ENCODE peak calls at places on chromosome 1, in five cellular contexts. One of them, this sample, is unnamed.

GRCh38 chr1:83897516-83897915 is 101.4 kb downstream of the TTLL7 start:
- DNase-seq in heart left ventricle: no peak
- DNase-seq in GM03348: no peak
- DNase-seq in colonic mucosa: no peak
- DNase-seq in NCI-H1105 treated with DMSO at 0.1 percent for 48 hours: no peak
- DNase-seq in this sample: no peak

GRCh38 chr1:54623216-54624007 is at the start of gene FAM151A:
- DNase-seq in heart left ventricle: peak
- DNase-seq in GM03348: no peak
- DNase-seq in colonic mucosa: no peak
- DNase-seq in NCI-H1105 treated with DMSO at 0.1 percent for 48 hours: no peak
- DNase-seq in this sample: no peak

GRCh38 chr1:158126425-158126824 is 54.3 kb upstream of the CD1D start:
- DNase-seq in heart left ventricle: no peak
- DNase-seq in GM03348: no peak
- DNase-seq in colonic mucosa: no peak
- DNase-seq in NCI-H1105 treated with DMSO at 0.1 percent for 48 hours: no peak
- DNase-seq in this sample: no peak

GRCh38 chr1:52970149-52970548 is 43.1 kb downstream of the SCP2 start:
- DNase-seq in heart left ventricle: no peak
- DNase-seq in GM03348: no peak
- DNase-seq in colonic mucosa: no peak
- DNase-seq in NCI-H1105 treated with DMSO at 0.1 percent for 48 hours: peak
- DNase-seq in this sample: no peak

GRCh38 chr1:154819628-154820590 is 50.2 kb downstream of the KCNN3 start:
- DNase-seq in heart left ventricle: no peak
- DNase-seq in GM03348: no peak
- DNase-seq in colonic mucosa: no peak
- DNase-seq in NCI-H1105 treated with DMSO at 0.1 percent for 48 hours: peak
- DNase-seq in this sample: peak

GRCh38 chr1:96364576-96364975 is 357.0 kb upstream of the PTBP2 start:
- DNase-seq in heart left ventricle: no peak
- DNase-seq in GM03348: peak
- DNase-seq in colonic mucosa: no peak
- DNase-seq in NCI-H1105 treated with DMSO at 0.1 percent for 48 hours: no peak
- DNase-seq in this sample: no peak

GRCh38 chr1:176051902-176052518 is 155.1 kb downstream of the COP1 start:
- DNase-seq in heart left ventricle: no peak
- DNase-seq in GM03348: no peak
- DNase-seq in colonic mucosa: no peak
- DNase-seq in NCI-H1105 treated with DMSO at 0.1 percent for 48 hours: no peak
- DNase-seq in this sample: no peak

GRCh38 chr1:178055779-178056471 is 38.0 kb upstream of the RASAL2 start:
- DNase-seq in heart left ventricle: peak
- DNase-seq in GM03348: no peak
- DNase-seq in colonic mucosa: peak
- DNase-seq in NCI-H1105 treated with DMSO at 0.1 percent for 48 hours: no peak
- DNase-seq in this sample: peak

GRCh38 chr1:110068646-110069301 is 1.7 kb downstream of the ALX3 start:
- DNase-seq in heart left ventricle: no peak
- DNase-seq in GM03348: no peak
- DNase-seq in colonic mucosa: no peak
- DNase-seq in NCI-H1105 treated with DMSO at 0.1 percent for 48 hours: no peak
- DNase-seq in this sample: no peak

GRCh38 chr1:177960939-177961622 is 8.8 kb downstream of the SEC16B start:
- DNase-seq in heart left ventricle: no peak
- DNase-seq in GM03348: no peak
- DNase-seq in colonic mucosa: no peak
- DNase-seq in NCI-H1105 treated with DMSO at 0.1 percent for 48 hours: no peak
- DNase-seq in this sample: no peak

GRCh38 chr1:32474954-32475353 is 10.1 kb downstream of the ZBTB8B start:
- DNase-seq in heart left ventricle: no peak
- DNase-seq in GM03348: no peak
- DNase-seq in colonic mucosa: no peak
- DNase-seq in NCI-H1105 treated with DMSO at 0.1 percent for 48 hours: peak
- DNase-seq in this sample: no peak

GRCh38 chr1:1197551-1198422 is 8.6 kb downstream of the TNFRSF18 start:
- DNase-seq in heart left ventricle: peak
- DNase-seq in GM03348: no peak
- DNase-seq in colonic mucosa: no peak
- DNase-seq in NCI-H1105 treated with DMSO at 0.1 percent for 48 hours: no peak
- DNase-seq in this sample: no peak

GRCh38 chr1:84603941-84604830 is 29.9 kb upstream of the CTBS start:
- DNase-seq in heart left ventricle: no peak
- DNase-seq in GM03348: peak
- DNase-seq in colonic mucosa: no peak
- DNase-seq in NCI-H1105 treated with DMSO at 0.1 percent for 48 hours: no peak
- DNase-seq in this sample: no peak

GRCh38 chr1:218304281-218305039 is 19.4 kb downstream of the RRP15 start:
- DNase-seq in heart left ventricle: peak
- DNase-seq in GM03348: no peak
- DNase-seq in colonic mucosa: no peak
- DNase-seq in NCI-H1105 treated with DMSO at 0.1 percent for 48 hours: peak
- DNase-seq in this sample: no peak

GRCh38 chr1:25782608-25783201 is 17.3 kb upstream of the SELENON start:
- DNase-seq in heart left ventricle: no peak
- DNase-seq in GM03348: no peak
- DNase-seq in colonic mucosa: no peak
- DNase-seq in NCI-H1105 treated with DMSO at 0.1 percent for 48 hours: no peak
- DNase-seq in this sample: peak

GRCh38 chr1:38559180-38559874 is 300.2 kb downstream of the RRAGC start:
- DNase-seq in heart left ventricle: no peak
- DNase-seq in GM03348: no peak
- DNase-seq in colonic mucosa: peak
- DNase-seq in NCI-H1105 treated with DMSO at 0.1 percent for 48 hours: no peak
- DNase-seq in this sample: peak

GRCh38 chr1:59643526-59643925 is 171.2 kb upstream of the HOOK1 start:
- DNase-seq in heart left ventricle: no peak
- DNase-seq in GM03348: no peak
- DNase-seq in colonic mucosa: no peak
- DNase-seq in NCI-H1105 treated with DMSO at 0.1 percent for 48 hours: no peak
- DNase-seq in this sample: no peak

GRCh38 chr1:197180252-197180878 is 33.9 kb upstream of the ASPM start:
- DNase-seq in heart left ventricle: no peak
- DNase-seq in GM03348: peak
- DNase-seq in colonic mucosa: no peak
- DNase-seq in NCI-H1105 treated with DMSO at 0.1 percent for 48 hours: peak
- DNase-seq in this sample: no peak

This sample was measured in stomach.